ENCODE peak calls at places on chromosomes 7 and 10, in seven cellular contexts. One of them, this sample, is unnamed.

GRCh38 chr10:73218466-73219191 is 28.4 kb downstream of the DNAJC9 start:
- DNase-seq in mesendoderm: peak
- DNase-seq in lower lobe of right lung: no peak
- DNase-seq in mesenchymal stem cell: peak
- DNase-seq in A549: peak
- DNase-seq in lower leg skin: no peak
- DNase-seq in fibroblast of lung: peak
- DNase-seq in this sample: peak

GRCh38 chr7:34463830-34464229 is 194.2 kb upstream of the NPSR1 start:
- DNase-seq in mesendoderm: peak
- DNase-seq in lower lobe of right lung: no peak
- DNase-seq in mesenchymal stem cell: no peak
- DNase-seq in A549: peak
- DNase-seq in lower leg skin: no peak
- DNase-seq in fibroblast of lung: no peak
- DNase-seq in this sample: no peak

GRCh38 chr7:6650521-6651011 is 13.4 kb downstream of the ZNF316 start:
- DNase-seq in mesendoderm: no peak
- DNase-seq in lower lobe of right lung: no peak
- DNase-seq in mesenchymal stem cell: no peak
- DNase-seq in A549: no peak
- DNase-seq in lower leg skin: peak
- DNase-seq in fibroblast of lung: no peak
- DNase-seq in this sample: no peak

GRCh38 chr10:110429301-110429700 is 68.4 kb upstream of the DUSP5 start:
- DNase-seq in mesendoderm: no peak
- DNase-seq in lower lobe of right lung: no peak
- DNase-seq in mesenchymal stem cell: no peak
- DNase-seq in A549: no peak
- DNase-seq in lower leg skin: peak
- DNase-seq in fibroblast of lung: no peak
- DNase-seq in this sample: no peak

GRCh38 chr7:118372530-118372929 is 148.0 kb downstream of the ANKRD7 start:
- DNase-seq in mesendoderm: no peak
- DNase-seq in lower lobe of right lung: no peak
- DNase-seq in mesenchymal stem cell: peak
- DNase-seq in A549: no peak
- DNase-seq in lower leg skin: no peak
- DNase-seq in fibroblast of lung: peak
- DNase-seq in this sample: no peak

GRCh38 chr10:15745748-15746147 is 26.0 kb upstream of the ITGA8 start:
- DNase-seq in mesendoderm: no peak
- DNase-seq in lower lobe of right lung: no peak
- DNase-seq in mesenchymal stem cell: peak
- DNase-seq in A549: no peak
- DNase-seq in lower leg skin: no peak
- DNase-seq in fibroblast of lung: peak
- DNase-seq in this sample: peak

GRCh38 chr10:30528427-30528782 is 94.4 kb downstream of the MAP3K8 start:
- DNase-seq in mesendoderm: no peak
- DNase-seq in lower lobe of right lung: no peak
- DNase-seq in mesenchymal stem cell: no peak
- DNase-seq in A549: no peak
- DNase-seq in lower leg skin: no peak
- DNase-seq in fibroblast of lung: no peak
- DNase-seq in this sample: no peak

GRCh38 chr10:95170790-95171189 is 23.2 kb upstream of the ACSM6 start:
- DNase-seq in mesendoderm: no peak
- DNase-seq in lower lobe of right lung: no peak
- DNase-seq in mesenchymal stem cell: no peak
- DNase-seq in A549: no peak
- DNase-seq in lower leg skin: no peak
- DNase-seq in fibroblast of lung: no peak
- DNase-seq in this sample: no peak

GRCh38 chr10:17802350-17802749 is 6.8 kb upstream of the MRC1 start:
- DNase-seq in mesendoderm: no peak
- DNase-seq in lower lobe of right lung: no peak
- DNase-seq in mesenchymal stem cell: no peak
- DNase-seq in A549: no peak
- DNase-seq in lower leg skin: no peak
- DNase-seq in fibroblast of lung: no peak
- DNase-seq in this sample: no peak

GRCh38 chr7:49398236-49398635 is 375.2 kb upstream of the VWC2 start:
- DNase-seq in mesendoderm: no peak
- DNase-seq in lower lobe of right lung: no peak
- DNase-seq in mesenchymal stem cell: no peak
- DNase-seq in A549: no peak
- DNase-seq in lower leg skin: no peak
- DNase-seq in fibroblast of lung: peak
- DNase-seq in this sample: no peak
- H3K4me3 ChIP-seq in mesendoderm: no peak
- H3K4me3 ChIP-seq in lower lobe of right lung: no peak
- H3K4me3 ChIP-seq in mesenchymal stem cell: no peak
- H3K4me3 ChIP-seq in A549: no peak
- H3K4me3 ChIP-seq in lower leg skin: no peak
- H3K4me3 ChIP-seq in fibroblast of lung: no peak
- H3K4me3 ChIP-seq in this sample: no peak

DNA sequence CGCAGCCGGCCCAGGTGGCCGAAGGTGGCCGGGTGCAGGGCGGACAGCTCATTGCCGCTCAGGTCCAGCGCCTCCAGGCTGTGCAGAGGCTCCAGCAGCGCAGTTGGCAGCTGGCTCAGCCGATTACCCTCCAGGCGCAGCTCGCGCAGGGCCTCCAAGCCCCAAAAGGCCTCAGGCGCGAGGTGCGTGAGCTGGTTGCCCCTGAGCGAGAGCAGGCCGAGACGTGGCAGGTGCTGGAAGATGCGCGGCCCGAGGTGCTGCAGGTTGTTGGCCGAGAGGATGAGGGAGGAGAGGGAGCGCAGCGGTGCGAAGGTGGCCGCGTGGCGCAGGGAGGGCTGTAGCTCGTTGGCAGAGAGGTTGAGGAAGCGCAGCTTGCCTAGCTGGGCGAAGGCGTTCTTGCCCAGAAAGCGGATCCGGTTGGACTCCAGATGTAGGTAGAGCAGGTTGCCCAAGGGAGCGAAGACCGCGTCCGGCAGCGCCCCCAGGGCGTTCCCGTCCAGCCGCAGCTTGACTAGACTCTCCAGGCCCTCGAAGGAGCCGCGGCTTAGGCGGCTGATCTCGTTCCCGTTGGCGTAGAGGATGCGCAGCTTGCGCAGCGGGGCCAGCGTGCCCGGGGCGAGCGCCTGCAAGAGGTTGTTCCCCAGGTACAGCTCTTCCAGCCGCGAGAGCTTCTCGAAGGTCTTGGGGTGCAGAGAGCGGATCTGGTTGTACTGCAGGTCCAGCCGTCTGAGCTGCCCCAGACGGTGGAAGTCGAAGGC is 887 bp downstream of the TRIL start:
- DNase-seq in mesendoderm: peak
- DNase-seq in lower lobe of right lung: peak
- DNase-seq in mesenchymal stem cell: no peak
- DNase-seq in A549: no peak
- DNase-seq in lower leg skin: no peak
- DNase-seq in fibroblast of lung: peak
- DNase-seq in this sample: no peak
- H3K4me3 ChIP-seq in mesendoderm: no peak
- H3K4me3 ChIP-seq in lower lobe of right lung: peak
- H3K4me3 ChIP-seq in mesenchymal stem cell: no peak
- H3K4me3 ChIP-seq in A549: peak
- H3K4me3 ChIP-seq in lower leg skin: peak
- H3K4me3 ChIP-seq in fibroblast of lung: no peak
- H3K4me3 ChIP-seq in this sample: peak

GRCh38 chr7:27187702-27188665 is 3.0 kb upstream of the HOXA11 start:
- DNase-seq in mesendoderm: no peak
- DNase-seq in lower lobe of right lung: no peak
- DNase-seq in mesenchymal stem cell: no peak
- DNase-seq in A549: no peak
- DNase-seq in lower leg skin: peak
- DNase-seq in fibroblast of lung: no peak
- DNase-seq in this sample: no peak
- H3K4me3 ChIP-seq in mesendoderm: no peak
- H3K4me3 ChIP-seq in lower lobe of right lung: peak
- H3K4me3 ChIP-seq in mesenchymal stem cell: peak
- H3K4me3 ChIP-seq in A549: no peak
- H3K4me3 ChIP-seq in lower leg skin: no peak
- H3K4me3 ChIP-seq in fibroblast of lung: no peak
- H3K4me3 ChIP-seq in this sample: no peak

GRCh38 chr7:47185839-47186238 is 396.1 kb downstream of the TNS3 start:
- DNase-seq in mesendoderm: no peak
- DNase-seq in lower lobe of right lung: no peak
- DNase-seq in mesenchymal stem cell: no peak
- DNase-seq in A549: no peak
- DNase-seq in lower leg skin: no peak
- DNase-seq in fibroblast of lung: no peak
- DNase-seq in this sample: no peak
- H3K4me3 ChIP-seq in mesendoderm: no peak
- H3K4me3 ChIP-seq in lower lobe of right lung: no peak
- H3K4me3 ChIP-seq in mesenchymal stem cell: no peak
- H3K4me3 ChIP-seq in A549: no peak
- H3K4me3 ChIP-seq in lower leg skin: no peak
- H3K4me3 ChIP-seq in fibroblast of lung: no peak
- H3K4me3 ChIP-seq in this sample: no peak

GRCh38 chr7:97025130-97025499 is 484 bp upstream of the DLX5 start:
- DNase-seq in mesendoderm: no peak
- DNase-seq in lower lobe of right lung: no peak
- DNase-seq in mesenchymal stem cell: no peak
- DNase-seq in A549: no peak
- DNase-seq in lower leg skin: no peak
- DNase-seq in fibroblast of lung: no peak
- DNase-seq in this sample: no peak

GRCh38 chr7:97025983-97026704 is 1.5 kb upstream of the DLX5 start:
- DNase-seq in mesendoderm: peak
- DNase-seq in lower lobe of right lung: no peak
- DNase-seq in mesenchymal stem cell: peak
- DNase-seq in A549: no peak
- DNase-seq in lower leg skin: peak
- DNase-seq in fibroblast of lung: no peak
- DNase-seq in this sample: no peak

GRCh38 chr7:97024209-97025129 is at the start of gene DLX5:
- DNase-seq in mesendoderm: peak
- DNase-seq in lower lobe of right lung: no peak
- DNase-seq in mesenchymal stem cell: no peak
- DNase-seq in A549: peak
- DNase-seq in lower leg skin: peak
- DNase-seq in fibroblast of lung: peak
- DNase-seq in this sample: no peak

GRCh38 chr7:97027427-97028234 is 3.0 kb upstream of the DLX5 start:
- DNase-seq in mesendoderm: peak
- DNase-seq in lower lobe of right lung: peak
- DNase-seq in mesenchymal stem cell: peak
- DNase-seq in A549: peak
- DNase-seq in lower leg skin: peak
- DNase-seq in fibroblast of lung: peak
- DNase-seq in this sample: peak

DNA sequence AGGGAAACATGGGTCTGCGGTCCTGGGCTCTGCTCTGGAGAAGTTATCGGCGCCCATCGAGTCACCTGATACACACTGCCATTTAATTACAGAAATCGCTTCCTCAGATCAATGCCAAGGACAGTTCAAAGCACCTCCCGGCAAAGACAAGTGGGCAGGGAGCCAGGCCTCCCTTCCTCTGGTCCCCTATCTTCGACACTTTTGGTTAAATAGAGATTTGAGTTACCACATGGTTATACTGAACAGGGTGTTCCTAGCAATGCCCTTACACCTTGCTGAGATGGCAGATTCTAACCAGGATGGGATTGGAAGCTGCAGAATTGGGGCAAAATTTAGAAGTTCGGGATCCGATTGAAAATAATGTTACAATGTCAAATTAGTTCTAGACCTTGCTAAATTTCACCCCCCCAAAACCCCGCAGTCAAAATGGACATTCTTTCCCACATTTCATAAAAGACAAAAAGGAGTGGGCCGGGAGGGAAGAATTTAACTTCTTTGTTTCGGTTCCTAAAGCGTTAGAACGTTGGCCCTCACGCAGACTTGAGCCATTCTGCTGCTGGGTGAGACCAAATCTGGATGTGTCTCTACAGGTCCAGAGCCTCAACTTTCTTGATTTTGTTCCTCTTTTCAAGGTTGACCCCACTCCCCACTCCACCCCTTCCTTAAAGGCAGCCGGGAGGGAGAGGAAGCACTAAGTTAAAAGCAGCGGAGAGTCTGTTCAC is 2.2 kb upstream of the DLX5 start:
- DNase-seq in mesendoderm: no peak
- DNase-seq in lower lobe of right lung: no peak
- DNase-seq in mesenchymal stem cell: no peak
- DNase-seq in A549: no peak
- DNase-seq in lower leg skin: no peak
- DNase-seq in fibroblast of lung: no peak
- DNase-seq in this sample: no peak
- H3K4me3 ChIP-seq in mesendoderm: no peak
- H3K4me3 ChIP-seq in lower lobe of right lung: peak
- H3K4me3 ChIP-seq in mesenchymal stem cell: no peak
- H3K4me3 ChIP-seq in A549: no peak
- H3K4me3 ChIP-seq in lower leg skin: no peak
- H3K4me3 ChIP-seq in fibroblast of lung: peak
- H3K4me3 ChIP-seq in this sample: peak

DNA sequence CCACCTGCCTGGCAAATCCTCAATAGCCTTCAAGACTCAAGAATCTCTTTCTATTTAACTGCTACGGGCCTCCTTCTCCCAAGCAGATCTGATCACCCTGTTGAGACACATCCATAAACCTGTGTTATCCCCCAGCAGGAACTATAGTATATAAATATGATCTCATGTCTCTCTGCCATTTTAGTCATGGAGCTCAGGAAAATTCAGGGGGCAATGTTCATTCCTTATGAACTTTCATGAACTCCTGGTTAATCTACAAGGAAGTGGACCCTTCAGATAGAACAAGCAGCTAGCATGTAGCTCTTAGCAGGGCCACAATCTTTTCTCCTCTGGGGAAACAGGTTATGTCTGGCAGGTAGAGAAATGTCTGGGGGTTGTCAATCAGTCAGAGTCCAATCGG is 8.9 kb downstream of the PRR15 start:
- DNase-seq in mesendoderm: no peak
- DNase-seq in lower lobe of right lung: no peak
- DNase-seq in mesenchymal stem cell: no peak
- DNase-seq in A549: no peak
- DNase-seq in lower leg skin: no peak
- DNase-seq in fibroblast of lung: no peak
- DNase-seq in this sample: no peak
- H3K4me3 ChIP-seq in mesendoderm: no peak
- H3K4me3 ChIP-seq in lower lobe of right lung: no peak
- H3K4me3 ChIP-seq in mesenchymal stem cell: no peak
- H3K4me3 ChIP-seq in A549: no peak
- H3K4me3 ChIP-seq in lower leg skin: no peak
- H3K4me3 ChIP-seq in fibroblast of lung: no peak
- H3K4me3 ChIP-seq in this sample: no peak

This sample was measured in brain microvascular endothelial cell.